ENCODE peak calls at places on chromosome 7, in ten cellular contexts. Y, D, U, N, F, G, I, Q, R and M are unnamed samples.

GRCh38 chr7:54637712-54638396 is 95.7 kb downstream of the VSTM2A start:
- DNase-seq in Y (no peak), I (no peak), G (no peak), R (no peak), N (no peak), D (no peak), F (no peak), U (no peak), Q (no peak), M (no peak)

GRCh38 chr7:44094365-44094764 is 9.8 kb upstream of the AEBP1 start:
- DNase-seq in Q (no peak), U (no peak), G (no peak), Y (no peak), D (no peak), R (no peak), F (no peak), I (no peak), N (no peak), M (no peak)

GRCh38 chr7:113267885-113268284 is 149.5 kb upstream of the SMIM30 start:
- DNase-seq in Q (peak; percentile 36), R (no peak), G (peak; percentile 3), U (no peak), N (peak; percentile 63), Y (no peak), D (no peak), F (no peak), I (no peak), M (no peak)

GRCh38 chr7:2258661-2259365 is 16.8 kb downstream of the NUDT1 start:
- DNase-seq in U (no peak), I (peak; percentile 83), N (no peak), D (no peak), Y (no peak), F (no peak), Q (no peak), G (no peak), R (no peak), M (no peak)

GRCh38 chr7:117424090-117424829 is 3.0 kb downstream of the ASZ1 start:
- DNase-seq in N (no peak), F (no peak), D (no peak), G (no peak), Y (no peak), R (no peak), Q (no peak), U (no peak), I (peak; percentile 16), M (no peak)

GRCh38 chr7:107505362-107505761 is 35.5 kb downstream of the GPR22 start:
- DNase-seq in I (no peak), Y (no peak), Q (no peak), F (no peak), R (no peak), D (no peak), G (no peak), U (no peak), N (no peak), M (no peak)

GRCh38 chr7:77830649-77831355 is 32.2 kb downstream of the PHTF2 start:
- DNase-seq in N (peak; percentile 22), U (no peak), Y (no peak), G (no peak), F (no peak), I (no peak), R (no peak), Q (no peak), D (no peak), M (no peak)

GRCh38 chr7:16034353-16034752 is 347.9 kb upstream of the MEOX2 start:
- DNase-seq in D (no peak), G (no peak), Y (no peak), R (peak; percentile 70), U (no peak), Q (peak; percentile 29), F (no peak), I (no peak), N (peak; percentile 32), M (no peak)

GRCh38 chr7:91940171-91940570 is 491 bp upstream of the AKAP9 start:
- DNase-seq in G (peak; percentile 27), Q (peak; percentile 22), N (peak; percentile 32), U (peak; percentile 22), Y (no peak), I (peak; percentile 44), R (peak; percentile 30), F (peak; percentile 20), D (no peak), M (no peak)

GRCh38 chr7:127678947-127679346 is 27.0 kb downstream of the SND1 start:
- DNase-seq in R (no peak), G (no peak), N (peak; percentile 48), U (no peak), I (peak; percentile 63), D (no peak), F (no peak), Q (peak; percentile 33), Y (no peak), M (no peak)

GRCh38 chr7:28768577-28769147 is 189.5 kb downstream of the TRIL start:
- DNase-seq in G (no peak), U (no peak), Q (peak; percentile 68), Y (no peak), I (no peak), N (peak; percentile 82), R (peak; percentile 79), F (no peak), D (no peak), M (no peak)

GRCh38 chr7:144771921-144772320 is 63.9 kb downstream of the TPK1 start:
- DNase-seq in Y (no peak), I (no peak), Q (no peak), D (no peak), N (no peak), F (no peak), R (no peak), U (no peak), G (no peak), M (no peak)

GRCh38 chr7:144777005-144777814 is 58.6 kb downstream of the TPK1 start:
- DNase-seq in D (no peak), F (no peak), Y (no peak), U (no peak), G (no peak), Q (no peak), R (no peak), I (no peak), N (no peak), M (no peak)

GRCh38 chr7:144780071-144780608 is 55.7 kb downstream of the TPK1 start:
- DNase-seq in Q (no peak), F (no peak), I (no peak), Y (no peak), N (no peak), U (no peak), G (peak; percentile 22), D (no peak), R (peak; percentile 88), M (no peak)

GRCh38 chr7:144775735-144776134 is 60.1 kb downstream of the TPK1 start:
- DNase-seq in G (no peak), I (no peak), N (no peak), Y (no peak), R (no peak), D (no peak), F (no peak), U (no peak), Q (no peak), M (no peak)

GRCh38 chr7:144776447-144776846 is 59.4 kb downstream of the TPK1 start:
- DNase-seq in F (no peak), G (no peak), D (no peak), R (no peak), Q (no peak), N (no peak), U (no peak), Y (no peak), I (no peak), M (no peak)
- TF ChIP-seq CTCF in F (no peak), G (no peak), D (no peak), R (no peak), Q (no peak), N (no peak), U (no peak), Y (no peak), I (no peak), M (no peak)

GRCh38 chr7:98291717-98292116 is 10.2 kb downstream of the BRI3 start:
- DNase-seq in I (no peak), N (no peak), G (no peak), Y (no peak), F (no peak), U (no peak), D (no peak), R (no peak), Q (no peak), M (no peak)
- TF ChIP-seq CTCF in I (peak; percentile 24), N (peak; percentile 19), G (peak; percentile 31), Y (no peak), F (no peak), U (no peak), D (no peak), R (peak; percentile 32), Q (peak; percentile 39), M (no peak)

GRCh38 chr7:76072243-76073148 is 24.6 kb downstream of the MDH2 start:
- DNase-seq in I (no peak), G (no peak), Y (no peak), U (no peak), F (no peak), D (no peak), N (no peak), R (no peak), Q (no peak), M (no peak)

GRCh38 chr7:76065016-76065612 is 17.2 kb downstream of the MDH2 start:
- DNase-seq in I (peak; percentile 8), D (no peak), U (no peak), Q (no peak), Y (no peak), F (no peak), N (no peak), G (no peak), R (no peak), M (no peak)

GRCh38 chr7:76066716-76067503 is 19.0 kb downstream of the MDH2 start:
- DNase-seq in R (no peak), I (peak; percentile 6), G (no peak), U (no peak), D (no peak), Y (no peak), F (no peak), N (no peak), Q (no peak), M (no peak)

GRCh38 chr7:76071316-76072242 is 23.7 kb downstream of the MDH2 start:
- DNase-seq in I (no peak), Y (no peak), F (peak; percentile 59), R (no peak), N (no peak), U (no peak), D (no peak), G (peak; percentile 60), Q (no peak), M (no peak)

GRCh38 chr7:76069238-76069638 is 21.3 kb downstream of the MDH2 start:
- DNase-seq in D (peak; percentile 73), I (peak; percentile 21), G (peak; percentile 93), R (peak; percentile 96), N (peak; percentile 94), F (peak; percentile 66), U (no peak), Y (peak; percentile 68), Q (peak; percentile 73), M (no peak)
- TF ChIP-seq CTCF in D (no peak), I (no peak), G (peak; percentile 55), R (peak; percentile 74), N (peak; percentile 46), F (peak; percentile 39), U (no peak), Y (peak; percentile 53), Q (peak; percentile 72), M (no peak)

GRCh38 chr7:158161194-158161593 is 426.4 kb downstream of the PTPRN2 start:
- DNase-seq in I (no peak), Q (no peak), R (no peak), D (no peak), N (no peak), Y (no peak), U (no peak), G (no peak), F (no peak), M (no peak)
- TF ChIP-seq CTCF in I (no peak), Q (no peak), R (no peak), D (no peak), N (no peak), Y (no peak), U (no peak), G (no peak), F (no peak), M (no peak)